ENCODE peak calls at places on chromosomes 12 and 14, in seven cellular contexts. C, Y, H, K, L, O and W are unnamed samples.

GRCh38 chr12:98154850-98155249 is 360.5 kb upstream of the TMPO start:
- DNase-seq in L (peak; percentile 1), O (no peak), Y (peak; percentile 12), C (peak; percentile 15), K (peak; percentile 20), H (peak; percentile 21), W (no peak)

GRCh38 chr14:103696466-103697071 is 18.7 kb downstream of the XRCC3 start:
- DNase-seq in K (no peak), C (peak; percentile 11), Y (no peak), O (no peak), H (no peak), L (peak; percentile 90), W (no peak)

GRCh38 chr12:102120886-102121285 is 903 bp downstream of the PARPBP start:
- DNase-seq in Y (peak; percentile 3), L (peak; percentile 30), H (no peak), C (no peak), O (peak; percentile 46), K (peak; percentile 14), W (peak; percentile 9)

GRCh38 chr12:45122776-45123380 is 72.0 kb upstream of the DBX2 start:
- DNase-seq in H (no peak), L (peak; percentile 41), K (peak; percentile 43), C (peak; percentile 11), Y (peak; percentile 39), O (peak; percentile 7), W (no peak)

GRCh38 chr12:27564612-27565213 is 40.7 kb downstream of the PPFIBP1 start:
- DNase-seq in Y (no peak), H (no peak), C (no peak), O (no peak), L (no peak), K (no peak), W (no peak)

GRCh38 chr14:61860294-61860918 is 98.2 kb downstream of the SNAPC1 start:
- DNase-seq in C (peak; percentile 13), H (peak; percentile 57), K (peak; percentile 31), Y (peak; percentile 23), O (peak; percentile 35), L (peak; percentile 37), W (peak; percentile 81)

GRCh38 chr12:27732281-27732680 is 21.6 kb downstream of the MRPS35 start:
- DNase-seq in L (peak; percentile 6), H (no peak), K (peak; percentile 52), Y (no peak), O (no peak), C (no peak), W (no peak)

GRCh38 chr12:84825149-84825548 is 87.5 kb downstream of the SLC6A15 start:
- DNase-seq in Y (no peak), K (peak; percentile 49), L (no peak), H (no peak), C (no peak), O (no peak), W (no peak)

GRCh38 chr12:116916714-116917114 is 6.0 kb downstream of the FBXW8 start:
- DNase-seq in C (peak; percentile 41), O (peak; percentile 87), K (peak; percentile 66), L (peak; percentile 89), Y (peak; percentile 86), H (peak; percentile 40), W (peak; percentile 23)

GRCh38 chr14:35333797-35334743 is 41.9 kb downstream of the PSMA6 start:
- DNase-seq in K (no peak), Y (no peak), L (no peak), C (no peak), O (no peak), H (no peak), W (peak; percentile 21)

GRCh38 chr14:33765251-33765650 is 185.6 kb downstream of the EGLN3 start:
- DNase-seq in C (peak; percentile 57), L (no peak), H (no peak), K (no peak), Y (no peak), O (no peak), W (no peak)

GRCh38 chr14:60893916-60894315 is 87.0 kb downstream of the TRMT5 start:
- DNase-seq in L (no peak), K (no peak), Y (no peak), O (no peak), H (no peak), C (no peak), W (no peak)

GRCh38 chr14:64423987-64424386 is 35.8 kb downstream of the MTHFD1 start:
- DNase-seq in L (peak; percentile 53), Y (no peak), C (peak; percentile 45), K (no peak), O (peak; percentile 17), H (no peak), W (no peak)

GRCh38 chr12:61546296-61546695 is 713.9 kb upstream of the USP15 start:
- DNase-seq in L (no peak), O (no peak), H (no peak), K (no peak), C (no peak), Y (peak; percentile 26), W (no peak)

GRCh38 chr12:52257074-52257551 is 17.3 kb upstream of the KRT86 start:
- DNase-seq in O (no peak), C (no peak), H (no peak), L (no peak), Y (no peak), K (no peak), W (peak; percentile 12)

GRCh38 chr14:100303179-100303578 is 3.1 kb downstream of the SLC25A29 start:
- DNase-seq in K (no peak), Y (no peak), O (no peak), C (no peak), L (no peak), H (no peak), W (no peak)

GRCh38 chr14:61472801-61473376 is 151.5 kb downstream of the PRKCH start:
- DNase-seq in K (no peak), L (peak; percentile 55), C (no peak), H (peak; percentile 22), Y (no peak), O (no peak), W (no peak)

GRCh38 chr12:76002598-76003262 is 28.8 kb downstream of the PHLDA1 start:
- DNase-seq in H (no peak), O (no peak), K (no peak), L (no peak), C (no peak), Y (no peak), W (no peak)

GRCh38 chr14:69493791-69494190 is 9.3 kb downstream of the PLEKHD1 start:
- DNase-seq in C (no peak), O (no peak), Y (no peak), L (no peak), H (no peak), K (no peak), W (no peak)

GRCh38 chr12:51449569-51450246 is 25.1 kb downstream of the SLC4A8 start:
- DNase-seq in Y (no peak), K (no peak), H (no peak), C (no peak), L (no peak), O (peak; percentile 31), W (no peak)

GRCh38 chr12:109716092-109716479 is 2.5 kb downstream of the FAM222A start:
- DNase-seq in L (no peak), O (no peak), Y (no peak), C (no peak), H (no peak), K (no peak), W (no peak)

GRCh38 chr12:109713187-109713984 is at the start of gene FAM222A:
- DNase-seq in C (peak; percentile 83), O (peak; percentile 94), L (peak; percentile 95), H (peak; percentile 97), Y (peak; percentile 93), K (peak; percentile 92), W (peak; percentile 98)

GRCh38 chr12:109715310-109716091 is 1.9 kb downstream of the FAM222A start:
- DNase-seq in Y (no peak), L (no peak), O (no peak), C (no peak), K (peak; percentile 6), H (peak; percentile 77), W (no peak)

GRCh38 chr12:109714913-109715244 is 1.3 kb downstream of the FAM222A start:
- DNase-seq in H (no peak), L (no peak), O (no peak), K (no peak), Y (no peak), C (no peak), W (no peak)

GRCh38 chr12:109714141-109714912 is 702 bp downstream of the FAM222A start:
- DNase-seq in C (no peak), L (peak; percentile 27), H (peak; percentile 81), O (no peak), Y (no peak), K (peak; percentile 46), W (peak; percentile 74)
- TF ChIP-seq CTCF in C (peak; percentile 6), L (peak; percentile 7), H (peak; percentile 37), O (peak; percentile 26), Y (no peak), K (peak; percentile 2), W (no peak)

DNA sequence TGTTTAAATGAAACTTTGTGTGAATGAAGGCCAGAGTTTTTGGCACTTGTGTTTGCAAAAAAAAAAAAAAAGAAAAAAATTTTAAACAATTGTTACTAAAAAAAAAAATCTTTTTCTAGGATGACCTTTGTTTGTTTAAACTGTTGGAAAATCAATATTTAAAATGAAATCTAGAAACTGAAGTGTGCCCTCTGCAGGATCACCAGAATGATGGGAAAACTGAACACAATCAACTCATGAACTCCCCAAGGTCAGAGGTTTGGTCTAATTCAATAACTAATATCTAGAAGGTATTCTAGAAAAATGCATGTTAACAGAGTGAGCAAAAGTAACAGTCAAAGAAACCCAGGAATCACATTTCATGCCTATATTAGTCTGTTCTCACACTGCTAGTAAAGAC is 448.9 kb downstream of the FLRT2 start:
- DNase-seq in O (no peak), Y (no peak), H (no peak), L (no peak), K (no peak), C (no peak), W (no peak)
- TF ChIP-seq CTCF in O (no peak), Y (no peak), H (peak; percentile 10), L (no peak), K (no peak), C (no peak), W (no peak)

DNA sequence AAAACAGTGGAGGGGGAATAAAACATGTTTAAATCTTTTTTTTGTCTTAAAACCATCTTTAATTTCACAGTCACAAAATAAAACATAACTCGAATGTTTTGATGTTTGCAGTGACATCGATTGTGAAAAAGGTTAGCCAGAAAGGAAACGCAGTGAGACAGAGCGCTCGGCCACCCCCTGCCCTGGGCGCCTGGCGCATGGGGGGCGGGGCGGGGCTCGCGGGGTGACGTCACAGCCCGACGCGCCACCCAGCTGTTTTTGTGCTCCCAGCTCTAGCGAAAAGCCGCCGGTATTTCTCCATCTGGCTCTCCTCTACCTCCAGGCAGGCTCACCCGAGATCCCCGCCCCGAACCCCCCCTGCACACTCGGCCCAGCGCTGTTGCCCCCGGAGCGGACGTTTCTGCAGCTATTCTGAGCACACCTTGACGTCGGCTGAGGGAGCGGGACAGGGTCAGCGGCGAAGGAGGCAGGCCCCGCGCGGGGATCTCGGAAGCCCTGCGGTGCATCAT is at the start of gene GABARAPL1:
- DNase-seq in K (peak; percentile 63), H (peak; percentile 88), L (peak; percentile 93), Y (peak; percentile 39), O (peak; percentile 63), C (peak; percentile 68), W (peak; percentile 87)
- TF ChIP-seq CTCF in K (no peak), H (no peak), L (no peak), Y (no peak), O (no peak), C (no peak), W (no peak)

DNA sequence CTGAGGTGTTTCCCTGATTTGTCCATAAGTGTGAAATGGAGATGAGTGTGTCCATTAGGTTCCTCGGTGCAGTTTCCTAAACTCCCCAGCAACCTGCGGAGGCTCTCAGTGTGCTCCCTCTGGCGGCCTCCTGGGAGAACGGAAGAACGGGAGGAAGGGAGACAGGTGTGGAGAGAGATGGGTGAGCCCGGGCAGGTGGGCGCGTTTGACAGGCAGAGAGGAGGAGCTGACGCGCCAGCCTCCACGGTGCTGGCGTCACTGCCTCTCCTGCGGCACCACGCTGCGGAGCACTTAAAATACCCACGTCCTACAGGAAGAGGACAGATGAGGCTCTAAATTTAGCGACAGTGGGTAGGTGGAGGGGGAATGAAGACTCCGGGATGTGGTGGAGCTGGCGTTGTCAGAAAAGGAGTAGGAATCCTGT is 26.8 kb upstream of the PEX5 start:
- DNase-seq in L (no peak), C (no peak), O (no peak), Y (peak; percentile 76), H (no peak), K (no peak), W (peak; percentile 39)
- TF ChIP-seq CTCF in L (peak; percentile 35), C (peak; percentile 46), O (peak; percentile 65), Y (peak; percentile 67), H (peak; percentile 50), K (peak; percentile 38), W (peak; percentile 39)